ENCODE peak calls at places on chromosomes 4 and X, in six cellular contexts. One of them, this sample, is unnamed.
A peak's percentile ranks its signal among the peaks of the same experiment; 100 is the strongest.

GRCh38 chr4:121072080-121072835 is at the start of gene NDNF:
- DNase-seq in ovary: peak; percentile 77
- DNase-seq in neural crest cell: peak; percentile 49
- DNase-seq in GM23248: peak; percentile 75
- DNase-seq in stomach: no peak
- DNase-seq in GM12892: no peak
- DNase-seq in this sample: peak; percentile 18

GRCh38 chr4:128241425-128241913 is 46.1 kb downstream of the PGRMC2 start:
- DNase-seq in ovary: no peak
- DNase-seq in neural crest cell: no peak
- DNase-seq in GM23248: peak; percentile 93
- DNase-seq in stomach: no peak
- DNase-seq in GM12892: no peak
- DNase-seq in this sample: peak; percentile 63

GRCh38 chr4:105683038-105683437 is 25.5 kb downstream of the INTS12 start:
- DNase-seq in ovary: no peak
- DNase-seq in neural crest cell: no peak
- DNase-seq in GM23248: no peak
- DNase-seq in stomach: peak; percentile 95
- DNase-seq in GM12892: no peak
- DNase-seq in this sample: no peak

GRCh38 chr4:102174800-102175199 is 170.5 kb downstream of the SLC39A8 start:
- DNase-seq in ovary: no peak
- DNase-seq in neural crest cell: no peak
- DNase-seq in GM23248: peak; percentile 69
- DNase-seq in stomach: no peak
- DNase-seq in GM12892: no peak
- DNase-seq in this sample: no peak

GRCh38 chr4:174580597-174580996 is 58.3 kb upstream of the HPGD start:
- DNase-seq in ovary: no peak
- DNase-seq in neural crest cell: no peak
- DNase-seq in GM23248: peak; percentile 15
- DNase-seq in stomach: no peak
- DNase-seq in GM12892: no peak
- DNase-seq in this sample: no peak

GRCh38 chrX:40008841-40009461 is 88.8 kb downstream of the BCOR start:
- DNase-seq in ovary: peak; percentile 34
- DNase-seq in neural crest cell: no peak
- DNase-seq in GM23248: peak; percentile 43
- DNase-seq in stomach: no peak
- DNase-seq in GM12892: no peak
- DNase-seq in this sample: no peak

GRCh38 chr4:1770245-1770644 is 22.8 kb upstream of the FGFR3 start:
- DNase-seq in ovary: no peak
- DNase-seq in neural crest cell: no peak
- DNase-seq in GM23248: no peak
- DNase-seq in stomach: no peak
- DNase-seq in GM12892: no peak
- DNase-seq in this sample: no peak

GRCh38 chrX:69066021-69066757 is 99.1 kb downstream of the PJA1 start:
- DNase-seq in ovary: no peak
- DNase-seq in neural crest cell: no peak
- DNase-seq in GM23248: no peak
- DNase-seq in stomach: peak; percentile 21
- DNase-seq in GM12892: no peak
- DNase-seq in this sample: no peak

GRCh38 chrX:27807690-27808089 is at the start of gene MAGEB10:
- DNase-seq in ovary: no peak
- DNase-seq in neural crest cell: no peak
- DNase-seq in GM23248: no peak
- DNase-seq in stomach: no peak
- DNase-seq in GM12892: no peak
- DNase-seq in this sample: no peak

This sample was measured in hepatic stellate cell.